ENCODE peak calls at places on chromosomes 13 and 19, in eight cellular contexts. U, O, X, R, Y, C, P and A are unnamed samples.

GRCh38 chr13:23671902-23672301 is 101.7 kb downstream of the TNFRSF19 start:
- DNase-seq in X (no peak), U (no peak), C (no peak), Y (no peak), P (no peak), O (peak; percentile 93), R (no peak), A (no peak)

GRCh38 chr13:113664751-113665581 is 2.1 kb upstream of the GRK1 start:
- DNase-seq in C (no peak), P (no peak), Y (no peak), R (peak; percentile 13), U (no peak), X (no peak), O (no peak), A (peak; percentile 4)

GRCh38 chr13:50677687-50678463 is 165.6 kb downstream of the DLEU7 start:
- DNase-seq in U (no peak), X (no peak), Y (no peak), C (no peak), R (no peak), O (peak; percentile 45), P (no peak), A (no peak)

GRCh38 chr19:50906217-50906616 is 5.0 kb downstream of the KLK4 start:
- DNase-seq in O (peak; percentile 23), C (peak; percentile 57), P (no peak), Y (no peak), U (peak; percentile 21), X (peak; percentile 93), R (no peak), A (no peak)

GRCh38 chr13:113654175-113654560 is 3.8 kb downstream of the ATP4B start:
- DNase-seq in C (no peak), R (no peak), U (no peak), Y (no peak), P (no peak), X (no peak), O (no peak), A (no peak)

GRCh38 chr19:38877781-38878574 is at the start of gene RINL:
- DNase-seq in O (no peak), P (no peak), Y (no peak), X (peak; percentile 43), U (no peak), R (peak; percentile 57), C (peak; percentile 49), A (peak; percentile 56)

GRCh38 chr19:56120371-56121179 is 520 bp downstream of the ZNF787 start:
- DNase-seq in C (peak; percentile 95), P (peak; percentile 43), R (peak; percentile 85), O (peak; percentile 73), X (peak; percentile 67), Y (peak; percentile 80), U (peak; percentile 37), A (peak; percentile 84)

GRCh38 chr13:113195360-113195759 is 13.1 kb downstream of the PCID2 start:
- DNase-seq in X (no peak), P (no peak), O (no peak), Y (no peak), U (no peak), C (no peak), R (no peak), A (no peak)

GRCh38 chr13:111095031-111095840 is 19.9 kb upstream of the ARHGEF7 start:
- DNase-seq in X (no peak), U (no peak), R (no peak), C (no peak), Y (no peak), P (no peak), O (no peak), A (no peak)

GRCh38 chr13:101155920-101156319 is 260.4 kb downstream of the NALCN start:
- DNase-seq in P (no peak), Y (peak; percentile 21), R (no peak), O (peak; percentile 16), C (no peak), X (peak; percentile 53), U (no peak), A (no peak)
- TF ChIP-seq CTCF in P (no peak), Y (peak; percentile 53), R (no peak), O (peak; percentile 65), C (peak; percentile 62), X (peak; percentile 79), U (peak; percentile 30), A (no peak)

GRCh38 chr19:40134866-40135265 is 44.1 kb upstream of the ZNF780A start:
- DNase-seq in Y (no peak), U (no peak), X (no peak), P (no peak), O (no peak), R (no peak), C (no peak), A (no peak)

GRCh38 chr19:40133491-40133890 is 42.7 kb upstream of the ZNF780A start:
- DNase-seq in O (no peak), P (no peak), C (no peak), U (no peak), Y (no peak), R (no peak), X (no peak), A (no peak)

GRCh38 chr19:40139533-40140287 is 49.0 kb upstream of the ZNF780A start:
- DNase-seq in Y (peak; percentile 41), X (peak; percentile 78), C (peak; percentile 55), U (peak; percentile 33), R (no peak), P (no peak), O (peak; percentile 58), A (no peak)

GRCh38 chr19:40141546-40141945 is 49.7 kb upstream of the MAP3K10 start:
- DNase-seq in X (no peak), P (no peak), Y (no peak), O (peak; percentile 34), C (no peak), U (no peak), R (no peak), A (no peak)

DNA sequence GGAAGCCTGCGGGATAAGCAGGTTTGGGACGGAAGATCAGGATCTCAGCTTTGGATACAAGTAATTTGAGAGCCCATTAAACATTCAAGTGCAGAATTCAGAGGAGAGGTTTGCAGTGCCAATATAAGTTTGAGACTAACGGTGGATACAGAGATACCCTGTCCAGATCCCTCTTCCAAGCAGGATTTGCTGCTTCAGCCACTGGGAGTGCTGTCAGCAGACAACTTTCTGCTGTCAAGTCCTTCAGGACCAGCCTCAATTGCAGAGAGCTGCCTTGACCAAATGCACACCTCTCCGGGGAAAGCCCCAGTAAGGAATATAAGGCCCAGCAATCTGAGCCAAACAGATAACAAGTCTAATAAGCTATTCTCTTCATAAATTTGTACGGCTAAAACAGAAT is 46.1 kb upstream of the ZNF780A start:
- DNase-seq in O (no peak), U (no peak), Y (no peak), R (no peak), X (no peak), P (no peak), C (no peak), A (no peak)
- TF ChIP-seq CTCF in O (peak; percentile 8), U (no peak), Y (no peak), R (no peak), X (no peak), P (no peak), C (no peak), A (no peak)

GRCh38 chr19:46571495-46571894 is 29.6 kb upstream of the CALM3 start:
- DNase-seq in R (no peak), P (no peak), U (no peak), C (peak; percentile 63), Y (peak; percentile 31), X (peak; percentile 91), O (peak; percentile 28), A (no peak)
- TF ChIP-seq CTCF in R (no peak), P (no peak), U (no peak), C (no peak), Y (peak; percentile 7), X (peak; percentile 55), O (peak; percentile 26), A (no peak)

DNA sequence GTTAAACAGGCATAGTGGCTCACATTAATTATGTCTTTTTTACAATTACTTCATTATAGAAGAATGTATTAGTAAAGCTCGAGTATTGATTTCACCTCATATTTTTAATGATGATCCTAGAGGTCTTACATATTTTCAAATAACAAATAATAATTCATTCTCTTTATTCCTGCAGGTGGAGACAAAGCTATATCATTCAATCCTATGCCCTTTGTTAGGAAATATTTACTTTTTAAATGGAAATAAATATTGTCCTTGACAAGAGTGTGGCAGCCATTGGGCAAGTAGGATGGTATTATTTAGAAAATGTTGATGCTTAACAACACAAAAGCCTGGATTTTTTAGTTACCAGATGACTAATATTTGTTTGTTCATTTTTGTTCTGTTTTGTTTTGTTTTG is 127.6 kb downstream of the COG6 start:
- DNase-seq in U (no peak), O (peak; percentile 28), C (no peak), Y (no peak), X (no peak), P (no peak), R (no peak), A (no peak)
- TF ChIP-seq CTCF in U (no peak), O (peak; percentile 17), C (peak; percentile 55), Y (peak; percentile 20), X (no peak), P (no peak), R (no peak), A (no peak)

GRCh38 chr13:95568131-95568530 is 15.6 kb downstream of the CLDN10 start:
- DNase-seq in C (no peak), Y (no peak), U (no peak), O (no peak), P (no peak), R (no peak), X (no peak), A (no peak)

GRCh38 chr13:95559100-95559499 is 6.6 kb downstream of the CLDN10 start:
- DNase-seq in R (no peak), P (no peak), U (no peak), O (no peak), X (no peak), C (no peak), Y (no peak), A (no peak)

GRCh38 chr13:95564948-95565347 is 12.4 kb downstream of the CLDN10 start:
- DNase-seq in O (peak; percentile 70), Y (peak; percentile 32), C (no peak), U (no peak), R (no peak), X (no peak), P (no peak), A (no peak)

GRCh38 chr13:95560387-95560786 is 7.9 kb downstream of the CLDN10 start:
- DNase-seq in U (no peak), R (no peak), X (no peak), Y (no peak), P (no peak), O (no peak), C (no peak), A (no peak)

GRCh38 chr13:95564091-95564490 is 11.6 kb downstream of the CLDN10 start:
- DNase-seq in X (no peak), U (no peak), C (no peak), Y (no peak), P (no peak), O (peak; percentile 10), R (no peak), A (no peak)
- TF ChIP-seq CTCF in X (peak; percentile 23), U (no peak), C (peak; percentile 43), Y (no peak), P (no peak), O (peak; percentile 15), R (no peak), A (no peak)

GRCh38 chr19:37551123-37551993 is 43.2 kb downstream of the ZNF571 start:
- DNase-seq in R (peak; percentile 70), P (no peak), X (peak; percentile 58), O (peak; percentile 72), U (no peak), C (peak; percentile 95), Y (peak; percentile 27), A (peak; percentile 64)
- TF ChIP-seq CTCF in R (no peak), P (no peak), X (peak; percentile 58), O (peak; percentile 61), U (no peak), C (peak; percentile 48), Y (no peak), A (peak; percentile 42)